ENCODE peak calls at places on chromosomes 11 and 22, in eight cellular contexts. F, I, Z, Y, H, C, O and V are unnamed samples. For H3K9me3 and H3K4me1, the result is how much of the 10 kb centered on the place peaks cover.

GRCh38 chr22:46001426-46002106 is 24.6 kb upstream of the WNT7B start:
- DNase-seq in F (no peak), I (no peak), Z (no peak), Y (no peak), H (no peak), C (no peak), O (no peak), V (no peak)

GRCh38 chr11:59358595-59358994 is at the start of gene OR5AN1:
- DNase-seq in F (no peak), I (no peak), Z (no peak), Y (no peak), H (no peak), C (no peak), O (no peak), V (no peak)

GRCh38 chr22:24601217-24602104 is 1.5 kb upstream of the GGT1 start:
- DNase-seq in F (no peak), I (no peak), Z (peak), Y (no peak), H (peak), C (peak), O (no peak), V (no peak)

GRCh38 chr22:26398741-26399153 is 30.3 kb upstream of the ASPHD2 start:
- DNase-seq in F (no peak), I (peak), Z (peak), Y (peak), H (peak), C (peak), O (peak), V (peak)

GRCh38 chr11:70490723-70491558 is 92.6 kb downstream of the CTTN start:
- DNase-seq in F (no peak), I (no peak), Z (no peak), Y (no peak), H (no peak), C (no peak), O (no peak), V (no peak)

GRCh38 chr11:64306876-64307622 is 1.7 kb downstream of the ESRRA start:
- DNase-seq in F (peak), I (no peak), Z (peak), Y (no peak), H (peak), C (peak), O (peak), V (no peak)

GRCh38 chr11:111021131-111021530 is 224.4 kb upstream of the POU2AF2 start:
- DNase-seq in F (no peak), I (no peak), Z (no peak), Y (no peak), H (no peak), C (no peak), O (no peak), V (no peak)

GRCh38 chr11:7019500-7020182 is 505 bp downstream of the ZNF214 start:
- DNase-seq in F (no peak), I (no peak), Z (no peak), Y (no peak), H (no peak), C (no peak), O (peak), V (no peak)

GRCh38 chr11:100830978-100831732 is 144.1 kb downstream of the ARHGAP42 start:
- DNase-seq in F (no peak), I (peak), Z (no peak), Y (no peak), H (no peak), C (peak), O (peak), V (no peak)

GRCh38 chr11:110251837-110252236 is 44.6 kb downstream of the RDX start:
- DNase-seq in F (no peak), I (no peak), Z (peak), Y (peak), H (no peak), C (peak), O (no peak), V (no peak)

GRCh38 chr11:126140932-126141291 is 70.5 kb downstream of the RPUSD4 start:
- DNase-seq in F (no peak), I (peak), Z (peak), Y (peak), H (no peak), C (no peak), O (peak), V (no peak)

GRCh38 chr22:44753189-44754042 is 1.0 kb downstream of the ARHGAP8 start:
- DNase-seq in F (no peak), I (peak), Z (no peak), Y (no peak), H (no peak), C (no peak), O (peak), V (peak)

GRCh38 chr11:105333153-105333552 is 193.6 kb upstream of the CARD18 start:
- DNase-seq in F (no peak), I (no peak), Z (no peak), Y (no peak), H (no peak), C (no peak), O (no peak), V (no peak)

GRCh38 chr11:75445315-75445953 is 12.4 kb upstream of the KLHL35 start:
- DNase-seq in F (no peak), I (peak), Z (peak), Y (peak), H (peak), C (peak), O (peak), V (peak)

GRCh38 chr22:37353839-37354238 is 71.5 kb downstream of the CYTH4 start:
- DNase-seq in F (no peak), I (no peak), Z (no peak), Y (no peak), H (no peak), C (no peak), O (no peak), V (no peak)

GRCh38 chr22:48899523-48900326 is 927.9 kb downstream of the BRD1 start:
- DNase-seq in F (no peak), I (no peak), Z (no peak), Y (no peak), H (no peak), C (no peak), O (no peak), V (no peak)

GRCh38 chr11:10486161-10486840 is 31.2 kb downstream of the AMPD3 start:
- DNase-seq in F (peak), I (no peak), Z (no peak), Y (no peak), H (peak), C (no peak), O (no peak), V (no peak)

GRCh38 chr11:130315354-130315970 is 745 bp upstream of the ZBTB44 start:
- DNase-seq in F (no peak), I (peak), Z (peak), Y (no peak), H (peak), C (no peak), O (peak), V (no peak)

GRCh38 chr11:120128392-120129172 is 9.3 kb downstream of the TRIM29 start:
- DNase-seq in F (no peak), I (peak), Z (no peak), Y (peak), H (no peak), C (peak), O (peak), V (no peak)

GRCh38 chr11:83558281-83558680 is 272.1 kb upstream of the CCDC90B start:
- DNase-seq in F (no peak), I (no peak), Z (no peak), Y (no peak), H (no peak), C (no peak), O (no peak), V (no peak)

GRCh38 chr11:2653930-2654739 is 45.7 kb downstream of the KCNQ1OT1 start:
- DNase-seq in F (no peak), I (no peak), Z (no peak), Y (no peak), H (no peak), C (no peak), O (no peak), V (no peak)

GRCh38 chr11:2652857-2653643 is 46.7 kb downstream of the KCNQ1OT1 start:
- DNase-seq in F (peak), I (no peak), Z (no peak), Y (no peak), H (no peak), C (no peak), O (no peak), V (no peak)

GRCh38 chr11:2656859-2657258 is 42.9 kb downstream of the KCNQ1OT1 start:
- DNase-seq in F (no peak), I (no peak), Z (no peak), Y (no peak), H (no peak), C (no peak), O (no peak), V (no peak)

GRCh38 chr11:2655834-2656622 is 43.8 kb downstream of the KCNQ1OT1 start:
- DNase-seq in F (no peak), I (no peak), Z (no peak), Y (no peak), H (no peak), C (peak), O (no peak), V (no peak)

DNA sequence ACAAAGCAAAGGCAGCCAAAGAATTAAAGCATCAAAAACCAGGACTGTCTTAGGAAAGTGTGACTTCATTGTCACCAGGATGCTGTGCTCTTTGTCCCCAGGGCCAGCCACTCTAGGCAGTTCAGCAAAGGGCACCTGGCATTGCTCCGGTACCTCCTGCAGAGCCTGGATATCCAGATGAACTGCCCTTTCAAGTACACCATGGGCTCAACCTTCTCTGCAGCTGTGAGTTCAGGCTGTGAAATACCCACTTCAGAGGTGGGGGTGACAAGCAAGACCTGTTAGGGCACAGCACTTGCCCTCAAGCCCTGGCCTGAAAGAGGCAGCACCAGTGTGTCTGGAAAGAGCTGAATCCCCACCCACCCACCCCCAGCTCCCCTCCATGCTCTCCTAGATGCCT is 44.5 kb downstream of the KCNQ1OT1 start:
- DNase-seq in F (no peak), I (no peak), Z (no peak), Y (no peak), H (no peak), C (no peak), O (no peak), V (no peak)
- H3K9me3 ChIP-seq in F (under half), I (half or more), Z (half or more), Y (half or more), H (under half), C (half or more), O (under half), V (under half)

GRCh38 chr11:22733433-22733832 is 67.0 kb downstream of the GAS2 start:
- DNase-seq in F (no peak), I (no peak), Z (no peak), Y (no peak), H (no peak), C (no peak), O (no peak), V (no peak)
- H3K4me3 ChIP-seq in F (no peak), I (no peak), Z (no peak), Y (no peak), H (no peak), C (no peak), O (no peak), V (no peak)

GRCh38 chr22:36239150-36239400 is 252 bp downstream of the APOL2 start:
- DNase-seq in F (peak), I (no peak), Z (no peak), Y (no peak), H (no peak), C (no peak), O (no peak), V (no peak)
- H3K4me1 ChIP-seq in F (half or more), I (under half), Z (half or more), Y (under half), H (under half), C (under half), O (under half), V (under half)

DNA sequence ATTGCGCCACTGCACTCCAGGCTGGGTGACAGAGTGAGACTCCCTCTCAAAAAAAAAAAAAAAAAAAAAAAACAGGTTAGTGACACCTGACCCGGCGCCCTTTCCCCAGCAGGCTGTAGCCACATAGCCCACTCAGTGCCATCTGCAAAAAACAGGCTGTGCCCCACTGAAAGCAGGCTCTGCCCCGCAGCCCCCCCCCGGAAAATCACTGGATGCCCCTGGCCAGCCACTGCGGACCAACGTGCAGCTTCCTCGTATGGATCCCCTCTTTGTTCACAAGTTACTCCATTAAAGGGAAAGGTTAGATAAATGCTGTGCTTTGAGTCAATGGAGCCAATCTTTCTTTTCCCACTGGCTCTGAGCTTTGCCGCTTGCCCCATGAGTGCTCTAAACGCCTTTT is 660.3 kb downstream of the TBC1D22A start:
- DNase-seq in F (peak), I (no peak), Z (no peak), Y (no peak), H (no peak), C (no peak), O (no peak), V (no peak)
- H3K9me3 ChIP-seq in F (under half), I (under half), Z (under half), Y (under half), H (under half), C (under half), O (under half), V (under half)